ENCODE peak calls at places on chromosomes 4 and X, in four cellular contexts. X, J, F and D are unnamed samples.

GRCh38 chrX:51420610-51421009 is 75.8 kb downstream of the NUDT11 start:
- DNase-seq in F (no peak), X (no peak), J (no peak), D (no peak)

GRCh38 chrX:131405497-131405896 is 116.4 kb upstream of the IGSF1 start:
- DNase-seq in X (no peak), J (no peak), F (no peak), D (no peak)

GRCh38 chrX:40172169-40172979 is 74.6 kb upstream of the BCOR start:
- DNase-seq in J (no peak), F (peak; percentile 54), X (peak; percentile 84), D (no peak)

GRCh38 chr4:72959411-72959810 is 110.1 kb downstream of the COX18 start:
- DNase-seq in F (no peak), J (no peak), X (no peak), D (no peak)

GRCh38 chr4:120066182-120066524 is 495 bp downstream of the MAD2L1 start:
- DNase-seq in F (no peak), J (no peak), X (no peak), D (no peak)

GRCh38 chr4:19752600-19752999 is 499.1 kb upstream of the SLIT2 start:
- DNase-seq in X (no peak), J (no peak), F (no peak), D (no peak)

GRCh38 chrX:30150196-30150895 is 65.0 kb upstream of the MAGEB2 start:
- DNase-seq in J (no peak), F (no peak), X (no peak), D (no peak)

GRCh38 chr4:85734446-85734845 is 259.5 kb downstream of the ARHGAP24 start:
- DNase-seq in J (no peak), X (no peak), F (no peak), D (no peak)

DNA sequence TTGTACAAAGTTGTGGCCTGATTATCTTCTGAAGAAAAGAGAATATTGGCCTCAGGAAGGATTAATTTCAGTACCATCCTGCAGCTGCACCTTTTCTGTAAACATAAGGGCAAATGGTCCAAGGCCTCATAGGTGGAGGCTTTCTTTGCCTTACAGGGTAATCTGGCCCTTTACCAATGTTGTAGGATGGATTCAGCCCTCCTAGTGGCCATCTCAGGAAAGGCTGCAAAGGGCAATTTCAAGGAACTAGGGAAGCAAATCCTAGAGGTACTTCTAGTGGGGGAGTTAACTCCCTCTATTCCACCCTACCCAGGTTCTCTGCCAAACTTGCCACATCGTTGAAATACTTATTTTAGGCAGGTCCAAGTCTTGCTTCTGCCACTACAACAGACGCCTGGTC is 57.6 kb downstream of the UGT2B11 start:
- DNase-seq in X (no peak), F (no peak), J (no peak), D (no peak)
- TF ChIP-seq CTCF in X (no peak), F (no peak), J (no peak), D (no peak)

DNA sequence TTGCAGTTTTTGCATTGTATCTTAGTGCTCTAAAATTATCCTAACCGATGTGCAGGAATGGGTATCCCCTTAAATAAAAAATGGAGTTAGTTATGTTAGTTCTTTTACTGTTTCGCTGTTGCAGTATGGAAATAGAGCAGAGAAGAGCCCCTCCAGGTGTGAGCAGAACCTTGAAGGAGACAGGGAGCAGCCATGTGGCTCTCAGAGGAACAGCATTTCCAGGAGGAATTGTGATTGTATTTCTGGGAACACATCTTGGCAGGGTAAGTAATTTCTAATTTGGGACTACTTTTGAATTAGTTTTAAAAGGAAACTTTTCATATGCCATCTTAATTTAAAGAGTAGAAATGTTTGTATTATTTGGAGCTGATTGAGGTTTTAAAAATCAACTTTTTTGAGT is 5.3 kb upstream of the CCDC158 start:
- DNase-seq in F (no peak), J (no peak), X (no peak), D (no peak)
- TF ChIP-seq CTCF in F (no peak), J (peak; percentile 36), X (no peak), D (no peak)

GRCh38 chrX:41970419-41970818 is 47.1 kb upstream of the CASK start:
- DNase-seq in F (no peak), J (no peak), X (no peak), D (no peak)
- TF ChIP-seq CTCF in F (no peak), J (no peak), X (no peak), D (no peak)

GRCh38 chrX:2627272-2627867 is 63.7 kb upstream of the CD99 start:
- DNase-seq in X (no peak), F (no peak), J (no peak), D (no peak)
- TF ChIP-seq CTCF in X (peak; percentile 32), F (no peak), J (peak; percentile 46), D (no peak)

GRCh38 chr4:113278324-113278934 is 229.0 kb downstream of the ANK2 start:
- DNase-seq in F (peak; percentile 43), X (peak; percentile 66), J (no peak), D (peak; percentile 23)
- TF ChIP-seq CTCF in F (peak; percentile 31), X (peak; percentile 57), J (peak; percentile 69), D (no peak)

DNA sequence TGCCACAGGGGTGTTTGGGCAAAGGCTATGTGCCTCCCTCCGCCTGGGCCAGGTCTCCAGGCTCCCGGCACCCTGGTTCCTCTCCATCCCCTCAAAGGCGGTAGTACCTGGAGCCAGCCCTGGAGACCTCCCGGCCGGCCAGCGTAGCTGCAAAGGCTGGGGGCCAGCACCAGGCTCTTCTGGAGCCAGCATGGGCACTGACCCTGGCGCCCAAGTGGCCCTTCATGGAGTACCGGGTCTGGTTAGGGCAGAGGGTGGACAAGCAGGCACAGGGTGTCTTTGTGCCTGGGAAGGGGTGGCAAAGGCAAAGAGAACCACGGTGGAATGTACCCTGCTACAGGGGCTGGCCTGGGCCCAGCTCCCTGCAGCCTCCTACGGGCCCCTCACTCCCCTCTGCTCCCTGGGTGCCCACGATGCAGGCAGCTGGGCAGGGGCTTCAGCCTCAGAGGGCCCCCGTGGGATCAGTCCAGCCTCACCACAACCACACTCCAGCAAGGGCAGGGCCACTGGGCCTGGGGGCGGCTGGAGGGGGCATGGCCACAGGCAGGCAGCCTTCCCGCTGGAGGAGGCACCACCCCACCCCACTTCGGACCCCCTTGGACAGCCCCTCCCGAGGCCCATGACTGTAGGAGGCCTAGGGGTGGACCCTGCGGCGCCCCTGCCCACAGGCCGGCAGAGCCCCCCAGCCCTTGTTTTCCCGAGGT is 112.9 kb upstream of the NKX1-1 start:
- DNase-seq in J (no peak), F (no peak), X (peak; percentile 23), D (no peak)
- TF ChIP-seq CTCF in J (no peak), F (no peak), X (no peak), D (no peak)

GRCh38 chrX:137051978-137052640 is 18.3 kb upstream of the GPR101 start:
- DNase-seq in F (peak; percentile 39), J (no peak), X (peak; percentile 68), D (no peak)

GRCh38 chrX:137058339-137059127 is 24.7 kb upstream of the GPR101 start:
- DNase-seq in X (no peak), J (no peak), F (no peak), D (no peak)

GRCh38 chrX:137052641-137053235 is 18.9 kb upstream of the GPR101 start:
- DNase-seq in X (no peak), J (no peak), F (no peak), D (no peak)
- TF ChIP-seq CTCF in X (no peak), J (no peak), F (no peak), D (no peak)

DNA sequence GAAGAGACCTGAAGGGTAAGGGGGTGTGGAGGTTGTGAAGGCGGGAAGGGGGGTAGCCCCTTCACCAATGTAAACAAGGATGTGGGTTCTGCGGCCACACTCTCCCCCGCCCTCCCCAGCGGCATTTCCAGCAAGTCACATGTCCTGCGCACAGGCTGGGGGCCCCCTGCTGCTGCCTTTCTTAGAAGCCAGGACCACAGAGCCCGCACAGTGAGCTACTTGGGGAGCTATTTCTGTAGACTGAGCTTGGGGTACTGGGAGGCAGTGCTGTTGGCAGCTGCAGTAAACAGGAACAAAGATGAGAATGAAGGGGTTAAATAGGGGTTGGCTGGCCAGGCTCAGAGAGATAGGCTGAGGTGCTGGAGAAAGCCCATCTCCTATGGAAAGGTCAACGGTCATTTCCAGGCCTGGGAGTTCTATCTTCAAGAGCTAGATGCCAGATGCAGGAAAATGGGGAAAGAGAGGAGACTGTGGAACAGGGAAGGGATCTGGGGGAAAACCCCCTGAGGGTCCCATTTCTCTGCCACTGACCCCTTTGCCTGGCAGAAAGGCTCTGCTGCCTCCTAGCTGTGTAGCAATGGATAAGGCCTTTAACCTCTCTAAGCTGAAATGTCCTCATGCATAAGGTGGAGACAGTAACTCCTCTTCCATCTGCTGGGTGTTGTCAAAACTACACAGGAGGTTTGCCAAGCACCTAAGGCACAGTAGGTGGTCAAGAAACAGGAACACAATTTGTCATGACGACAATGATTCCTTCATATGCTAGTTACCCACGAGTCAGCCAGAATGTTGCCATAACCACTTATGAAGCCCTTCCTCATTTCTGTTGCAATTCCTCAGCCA is 18.5 kb upstream of the PIM2 start:
- DNase-seq in J (no peak), X (peak; percentile 68), F (peak; percentile 50), D (no peak)
- TF ChIP-seq CTCF in J (no peak), X (no peak), F (no peak), D (no peak)